ENCODE peak calls at places on chromosome 7, in ten cellular contexts. K is brain microvascular endothelial cell, P is substantia nigra, M is AG08396, C is cardiac muscle cell, X is EL, U is AG09319, F is AG10803, J is T-helper 1 cell, B is neuronal stem cell. A is an unnamed sample.

GRCh38 chr7:27031289-27032172 is 64.3 kb downstream of the HOXA1 start:
- DNase-seq in K (peak; percentile 41), P (no peak), M (peak; percentile 53), C (peak; percentile 34), X (peak; percentile 44), U (no peak), F (peak; percentile 62), J (no peak), B (no peak), A (peak; percentile 17)

GRCh38 chr7:46213154-46213537 is 292.1 kb upstream of the IGFBP3 start:
- DNase-seq in K (no peak), P (no peak), M (no peak), C (no peak), X (no peak), U (no peak), F (no peak), J (no peak), B (no peak), A (no peak)

GRCh38 chr7:150954201-150954985 is 23.7 kb downstream of the KCNH2 start:
- DNase-seq in K (no peak), P (no peak), M (no peak), C (no peak), X (no peak), U (no peak), F (no peak), J (no peak), B (no peak), A (no peak)

GRCh38 chr7:151086802-151087246 is 549 bp downstream of the AGAP3 start:
- DNase-seq in K (no peak), P (no peak), M (peak; percentile 52), C (peak; percentile 24), X (peak; percentile 49), U (no peak), F (no peak), J (no peak), B (no peak), A (peak; percentile 24)

GRCh38 chr7:28480595-28480994 is 68.3 kb downstream of the CREB5 start:
- DNase-seq in K (no peak), P (no peak), M (no peak), C (no peak), X (no peak), U (no peak), F (no peak), J (no peak), B (no peak), A (no peak)

GRCh38 chr7:27661776-27662489 is 750 bp downstream of the HIBADH start:
- DNase-seq in K (no peak), P (peak; percentile 34), M (no peak), C (peak; percentile 21), X (peak; percentile 27), U (no peak), F (peak; percentile 18), J (no peak), B (no peak), A (peak; percentile 5)

GRCh38 chr7:88244287-88244686 is 24.4 kb upstream of the SRI start:
- DNase-seq in K (no peak), P (no peak), M (no peak), C (no peak), X (no peak), U (no peak), F (no peak), J (no peak), B (no peak), A (no peak)

GRCh38 chr7:42932861-42933591 is 850 bp downstream of the MRPL32 start:
- DNase-seq in K (no peak), P (no peak), M (no peak), C (peak; percentile 69), X (peak; percentile 33), U (no peak), F (no peak), J (no peak), B (peak; percentile 24), A (no peak)

GRCh38 chr7:105532709-105533460 is 884 bp downstream of the RINT1 start:
- DNase-seq in K (no peak), P (no peak), M (no peak), C (peak; percentile 2), X (peak; percentile 8), U (no peak), F (no peak), J (no peak), B (no peak), A (no peak)

GRCh38 chr7:96127746-96128145 is 194.2 kb downstream of the SLC25A13 start:
- DNase-seq in K (no peak), P (no peak), M (no peak), C (no peak), X (peak; percentile 7), U (no peak), F (peak; percentile 31), J (no peak), B (peak; percentile 15), A (no peak)

GRCh38 chr7:150356265-150356897 is 12.2 kb upstream of the REPIN1 start:
- DNase-seq in K (no peak), P (no peak), M (no peak), C (peak; percentile 58), X (peak; percentile 35), U (no peak), F (peak; percentile 25), J (no peak), B (peak; percentile 51), A (peak; percentile 48)

GRCh38 chr7:30596043-30596641 is 1.5 kb downstream of the GARS1 start:
- DNase-seq in K (peak; percentile 23), P (no peak), M (peak; percentile 47), C (peak; percentile 55), X (peak; percentile 45), U (no peak), F (peak; percentile 65), J (no peak), B (no peak), A (no peak)

A was measured in naive thymus-derived CD4-positive, alpha-beta T cell.